ENCODE peak calls at places on chromosomes 12 and 14, in nine cellular contexts. K is effector CD4-positive, alpha-beta T cell; A is activated T-helper 1 cell treated with anti-CD3 and anti-CD28 coated beads, Interleukin-2, amount 50 U/mL, for 16 hours; Z is cardiac muscle cell; W is neural progenitor cell; T is uterus; Q is left colon; E is NCI-H774; X is NT2/D1. I is an unnamed sample.
A peak's percentile ranks its signal among the peaks of the same experiment; 100 is the strongest.

GRCh38 chr12:131066207-131066885 is 112.6 kb downstream of the ADGRD1 start:
- DNase-seq in K (no peak), Z (no peak), E (no peak), Q (peak; percentile 18), T (no peak), W (no peak), A (no peak), X (no peak), I (no peak)

GRCh38 chr12:74646831-74647230 is 109.2 kb downstream of the ATXN7L3B start:
- DNase-seq in T (no peak), Z (peak; percentile 1), W (no peak), Q (no peak), E (peak; percentile 68), K (no peak), A (no peak), X (no peak), I (no peak)

GRCh38 chr14:78010688-78011087 is 159.5 kb upstream of the NRXN3 start:
- DNase-seq in E (no peak), X (no peak), W (no peak), Z (peak; percentile 32), T (no peak), Q (no peak), A (no peak), K (no peak), I (no peak)

GRCh38 chr12:2112401-2112800 is 59.6 kb downstream of the CACNA1C start:
- DNase-seq in Z (no peak), K (no peak), A (no peak), E (no peak), Q (peak; percentile 41), X (no peak), T (no peak), W (no peak), I (no peak)

GRCh38 chr12:28568083-28568482 is 377.8 kb downstream of the CCDC91 start:
- DNase-seq in Q (no peak), E (no peak), X (no peak), Z (peak; percentile 63), W (no peak), A (no peak), K (no peak), T (peak; percentile 30), I (no peak)

GRCh38 chr12:90058721-90059120 is 350.1 kb upstream of the ATP2B1 start:
- DNase-seq in Q (no peak), T (no peak), A (no peak), W (no peak), K (no peak), X (no peak), Z (peak; percentile 86), E (no peak), I (no peak)

GRCh38 chr12:54232790-54233189 is 44.0 kb upstream of the SMUG1 start:
- DNase-seq in A (no peak), K (no peak), W (no peak), X (no peak), Z (peak; percentile 60), T (no peak), Q (no peak), E (no peak), I (no peak)

GRCh38 chr14:54902143-54902520 is 494 bp downstream of the GCH1 start:
- DNase-seq in Q (peak; percentile 77), T (peak; percentile 65), A (peak; percentile 64), Z (peak; percentile 73), K (peak; percentile 79), X (peak; percentile 23), W (peak; percentile 77), E (peak; percentile 30), I (peak; percentile 71)

GRCh38 chr12:81439344-81439743 is 319.8 kb downstream of the PPFIA2 start:
- DNase-seq in X (no peak), K (no peak), W (no peak), E (no peak), A (no peak), Q (no peak), T (no peak), Z (no peak), I (no peak)

GRCh38 chr14:67551940-67552339 is 18.9 kb downstream of the PLEKHH1 start:
- DNase-seq in K (no peak), X (no peak), Q (no peak), A (no peak), W (no peak), Z (no peak), E (no peak), T (no peak), I (no peak)

GRCh38 chr14:59849371-59850130 is 21.0 kb downstream of the RTN1 start:
- DNase-seq in T (no peak), E (no peak), Q (no peak), X (no peak), K (no peak), Z (no peak), A (no peak), W (no peak), I (no peak)

GRCh38 chr12:27780612-27781408 is 774 bp upstream of the MANSC4 start:
- DNase-seq in X (peak; percentile 30), K (peak; percentile 10), Q (peak; percentile 49), E (no peak), W (peak; percentile 41), A (peak; percentile 8), T (peak; percentile 30), Z (peak; percentile 79), I (no peak)

GRCh38 chr14:21940887-21941855 is 267.6 kb upstream of the OR4E1 start:
- DNase-seq in K (peak; percentile 11), X (no peak), Q (no peak), W (peak; percentile 44), A (no peak), T (no peak), Z (peak; percentile 9), E (no peak), I (no peak)

GRCh38 chr12:121610239-121611149 is 15.8 kb upstream of the ORAI1 start:
- DNase-seq in E (no peak), Z (peak; percentile 58), A (no peak), Q (peak; percentile 61), W (peak; percentile 68), X (no peak), K (no peak), T (peak; percentile 79), I (no peak)

GRCh38 chr14:96931751-96932150 is 134.6 kb downstream of the VRK1 start:
- DNase-seq in A (no peak), K (no peak), T (no peak), W (no peak), Q (no peak), E (no peak), X (no peak), Z (no peak), I (no peak)

GRCh38 chr12:3242199-3242863 is 165.2 kb downstream of the TSPAN9 start:
- DNase-seq in A (no peak), Q (no peak), K (no peak), Z (no peak), E (no peak), T (no peak), X (no peak), W (no peak), I (no peak)

GRCh38 chr12:132986885-132987225 is 688 bp downstream of the ZNF26 start:
- DNase-seq in E (no peak), W (peak; percentile 11), A (no peak), T (no peak), X (no peak), Q (no peak), Z (peak; percentile 12), K (no peak), I (no peak)

GRCh38 chr12:114993202-114993601 is 309.2 kb upstream of the TBX3 start:
- DNase-seq in Z (no peak), A (no peak), K (no peak), W (no peak), T (no peak), E (no peak), Q (no peak), X (no peak), I (no peak)

I was measured in omental fat pad.